ENCODE peak calls at places on chromosomes 3 and 15, in seven cellular contexts. Y is activated gamma-delta T cell, P is LoVo, S is PC-3, K is SHP77 treated with DMSO at 0.1 percent for 48 hours, M is AG08395, C is AG09309. Q is an unnamed sample.

GRCh38 chr3:65352951-65353350 is 665.2 kb upstream of the ADAMTS9 start:
- DNase-seq in Y (no peak), P (no peak), S (no peak), K (no peak), M (peak; percentile 13), C (no peak), Q (no peak)

GRCh38 chr15:90840954-90841353 is 27.4 kb upstream of the FURIN start:
- DNase-seq in Y (no peak), P (no peak), S (no peak), K (no peak), M (no peak), C (no peak), Q (no peak)

GRCh38 chr3:63015614-63016016 is 140.4 kb upstream of the CADPS start:
- DNase-seq in Y (no peak), P (no peak), S (no peak), K (no peak), M (no peak), C (no peak), Q (peak; percentile 97)

GRCh38 chr3:104032283-104032682 is 1334.4 kb upstream of the ALCAM start:
- DNase-seq in Y (no peak), P (no peak), S (no peak), K (no peak), M (no peak), C (no peak), Q (peak; percentile 88)

GRCh38 chr3:126179825-126180476 is 435 bp downstream of the ALDH1L1 start:
- DNase-seq in Y (no peak), P (no peak), S (no peak), K (no peak), M (no peak), C (no peak), Q (peak; percentile 69)

GRCh38 chr3:120460862-120461261 is 10.1 kb upstream of the FSTL1 start:
- DNase-seq in Y (no peak), P (no peak), S (no peak), K (no peak), M (no peak), C (no peak), Q (no peak)

GRCh38 chr3:399647-400046 is 203.1 kb downstream of the CHL1 start:
- DNase-seq in Y (no peak), P (no peak), S (peak; percentile 35), K (no peak), M (no peak), C (no peak), Q (no peak)

GRCh38 chr3:52205727-52206372 is 7.9 kb downstream of the ALAS1 start:
- DNase-seq in Y (no peak), P (no peak), S (peak; percentile 95), K (no peak), M (no peak), C (no peak), Q (no peak)

GRCh38 chr3:129614927-129615363 is 8.5 kb upstream of the PLXND1 start:
- DNase-seq in Y (no peak), P (no peak), S (no peak), K (no peak), M (peak; percentile 49), C (no peak), Q (no peak)

GRCh38 chr3:99638244-99638948 is at the start of gene COL8A1:
- DNase-seq in Y (no peak), P (no peak), S (peak; percentile 76), K (no peak), M (peak; percentile 53), C (peak; percentile 73), Q (peak; percentile 82)

GRCh38 chr3:9915252-9916141 is 1.4 kb upstream of the IL17RC start:
- DNase-seq in Y (peak; percentile 18), P (peak; percentile 43), S (peak; percentile 78), K (no peak), M (peak; percentile 54), C (no peak), Q (peak; percentile 81)

GRCh38 chr15:58203537-58203936 is 65.4 kb downstream of the AQP9 start:
- DNase-seq in Y (no peak), P (no peak), S (no peak), K (no peak), M (peak; percentile 93), C (peak; percentile 96), Q (no peak)

GRCh38 chr15:77418341-77419049 is 1.4 kb downstream of the PEAK1 start:
- DNase-seq in Y (no peak), P (no peak), S (peak; percentile 72), K (no peak), M (peak; percentile 17), C (no peak), Q (no peak)

GRCh38 chr3:38114052-38114874 is 22.7 kb downstream of the ACAA1 start:
- DNase-seq in Y (no peak), P (no peak), S (no peak), K (no peak), M (no peak), C (no peak), Q (no peak)

GRCh38 chr3:73637042-73637441 is 12.3 kb upstream of the PDZRN3 start:
- DNase-seq in Y (no peak), P (no peak), S (no peak), K (no peak), M (peak; percentile 66), C (no peak), Q (no peak)

GRCh38 chr15:40558952-40559742 is 5.7 kb downstream of the CCDC32 start:
- DNase-seq in Y (no peak), P (no peak), S (no peak), K (no peak), M (no peak), C (no peak), Q (no peak)

GRCh38 chr15:75945953-75946352 is 42.3 kb downstream of the FBXO22 start:
- DNase-seq in Y (no peak), P (no peak), S (no peak), K (no peak), M (no peak), C (no peak), Q (no peak)

Q was measured in mesendoderm.